ENCODE peak calls at places on chromosomes 4 and X, in six cellular contexts. U is activated T-cell treated with anti-CD3 and anti-CD28 coated beads, Interleukin-2, amount 50 U/mL, for 48 hours; W is astrocyte of the spinal cord; Q is stimulated activated CD8-positive, alpha-beta memory T cell treated with anti-CD3 and anti-CD28 coated beads, Interleukin-15, amount 100 ng/mL, for 1 hour; Y is GM23248; J is cardiac muscle cell. I is an unnamed sample.

GRCh38 chr4:114082348-114082747 is 102.9 kb upstream of the ARSJ start:
- DNase-seq in U (no peak), W (no peak), Q (no peak), Y (peak), J (no peak), I (no peak)

GRCh38 chr4:173025131-173025530 is 143.5 kb upstream of the GALNT7 start:
- DNase-seq in U (no peak), W (peak), Q (no peak), Y (peak), J (peak), I (no peak)

GRCh38 chr4:158239196-158239595 is 28.9 kb downstream of the TMEM144 start:
- DNase-seq in U (no peak), W (no peak), Q (no peak), Y (no peak), J (no peak), I (no peak)

GRCh38 chr4:89586864-89587263 is 250.1 kb downstream of the SNCA start:
- DNase-seq in U (no peak), W (peak), Q (no peak), Y (peak), J (peak), I (no peak)

GRCh38 chr4:30620711-30621110 is 99.5 kb upstream of the PCDH7 start:
- DNase-seq in U (no peak), W (no peak), Q (no peak), Y (no peak), J (no peak), I (no peak)

GRCh38 chrX:1106478-1107210 is 105.8 kb downstream of the CRLF2 start:
- DNase-seq in U (no peak), W (no peak), Q (no peak), Y (no peak), J (no peak), I (no peak)

GRCh38 chr4:16864199-16864598 is 34.2 kb downstream of the LDB2 start:
- DNase-seq in U (no peak), W (no peak), Q (no peak), Y (no peak), J (no peak), I (no peak)

GRCh38 chr4:30269850-30270249 is 450.3 kb upstream of the PCDH7 start:
- DNase-seq in U (no peak), W (no peak), Q (no peak), Y (no peak), J (no peak), I (no peak)

GRCh38 chrX:100615015-100615414 is 21.6 kb downstream of the TSPAN6 start:
- DNase-seq in U (no peak), W (peak), Q (no peak), Y (peak), J (peak), I (no peak)

I was measured in stimulated activated naive CD4-positive, alpha-beta T cell.